ENCODE peak calls at places on chromosomes 5 and 9, in nine cellular contexts. One of them, this sample, is unnamed. For H3K9me3, the result is how much of the 10 kb centered on the place peaks cover.

GRCh38 chr5:37198066-37198465 is 51.1 kb downstream of the CPLANE1 start:
- DNase-seq in IMR-90: no peak
- DNase-seq in CD8-positive, alpha-beta memory T cell: no peak
- DNase-seq in BE2C: no peak
- DNase-seq in lower lobe of right lung: no peak
- DNase-seq in A549: no peak
- DNase-seq in CD8-positive, alpha-beta T cell: no peak
- DNase-seq in left ventricle myocardium inferior: no peak
- DNase-seq in RWPE2: no peak
- DNase-seq in this sample: no peak

GRCh38 chr9:70466976-70467551 is 52.6 kb upstream of the KLF9 start:
- DNase-seq in IMR-90: peak
- DNase-seq in CD8-positive, alpha-beta memory T cell: no peak
- DNase-seq in BE2C: no peak
- DNase-seq in lower lobe of right lung: no peak
- DNase-seq in A549: no peak
- DNase-seq in CD8-positive, alpha-beta T cell: no peak
- DNase-seq in left ventricle myocardium inferior: no peak
- DNase-seq in RWPE2: no peak
- DNase-seq in this sample: no peak

GRCh38 chr5:132138260-132138659 is 64.7 kb downstream of the CSF2 start:
- DNase-seq in IMR-90: peak
- DNase-seq in CD8-positive, alpha-beta memory T cell: no peak
- DNase-seq in BE2C: no peak
- DNase-seq in lower lobe of right lung: no peak
- DNase-seq in A549: no peak
- DNase-seq in CD8-positive, alpha-beta T cell: no peak
- DNase-seq in left ventricle myocardium inferior: no peak
- DNase-seq in RWPE2: no peak
- DNase-seq in this sample: no peak

GRCh38 chr5:84379749-84380148 is 4.9 kb downstream of the EDIL3 start:
- DNase-seq in IMR-90: peak
- DNase-seq in CD8-positive, alpha-beta memory T cell: no peak
- DNase-seq in BE2C: no peak
- DNase-seq in lower lobe of right lung: no peak
- DNase-seq in A549: no peak
- DNase-seq in CD8-positive, alpha-beta T cell: no peak
- DNase-seq in left ventricle myocardium inferior: no peak
- DNase-seq in RWPE2: no peak
- DNase-seq in this sample: no peak

GRCh38 chr9:91273853-91274552 is 87.7 kb downstream of the AUH start:
- DNase-seq in IMR-90: peak
- DNase-seq in CD8-positive, alpha-beta memory T cell: no peak
- DNase-seq in BE2C: no peak
- DNase-seq in lower lobe of right lung: no peak
- DNase-seq in A549: no peak
- DNase-seq in CD8-positive, alpha-beta T cell: no peak
- DNase-seq in left ventricle myocardium inferior: no peak
- DNase-seq in RWPE2: no peak
- DNase-seq in this sample: no peak

GRCh38 chr9:95494022-95494415 is 22.8 kb downstream of the PTCH1 start:
- DNase-seq in IMR-90: no peak
- DNase-seq in CD8-positive, alpha-beta memory T cell: no peak
- DNase-seq in BE2C: peak
- DNase-seq in lower lobe of right lung: no peak
- DNase-seq in A549: no peak
- DNase-seq in CD8-positive, alpha-beta T cell: no peak
- DNase-seq in left ventricle myocardium inferior: no peak
- DNase-seq in RWPE2: no peak
- DNase-seq in this sample: no peak

GRCh38 chr5:343461-344401 is 22.2 kb downstream of the AHRR start:
- DNase-seq in IMR-90: peak
- DNase-seq in CD8-positive, alpha-beta memory T cell: peak
- DNase-seq in BE2C: peak
- DNase-seq in lower lobe of right lung: peak
- DNase-seq in A549: peak
- DNase-seq in CD8-positive, alpha-beta T cell: peak
- DNase-seq in left ventricle myocardium inferior: peak
- DNase-seq in RWPE2: no peak
- DNase-seq in this sample: no peak

GRCh38 chr9:99057665-99058625 is 47.0 kb upstream of the TGFBR1 start:
- DNase-seq in IMR-90: peak
- DNase-seq in CD8-positive, alpha-beta memory T cell: peak
- DNase-seq in BE2C: no peak
- DNase-seq in lower lobe of right lung: no peak
- DNase-seq in A549: no peak
- DNase-seq in CD8-positive, alpha-beta T cell: peak
- DNase-seq in left ventricle myocardium inferior: no peak
- DNase-seq in RWPE2: no peak
- DNase-seq in this sample: peak

GRCh38 chr9:93003552-93004407 is 54.7 kb upstream of the SUSD3 start:
- DNase-seq in IMR-90: peak
- DNase-seq in CD8-positive, alpha-beta memory T cell: peak
- DNase-seq in BE2C: peak
- DNase-seq in lower lobe of right lung: peak
- DNase-seq in A549: peak
- DNase-seq in CD8-positive, alpha-beta T cell: peak
- DNase-seq in left ventricle myocardium inferior: peak
- DNase-seq in RWPE2: peak
- DNase-seq in this sample: peak

GRCh38 chr9:135014341-135015010 is 73.0 kb upstream of the OLFM1 start:
- DNase-seq in IMR-90: no peak
- DNase-seq in CD8-positive, alpha-beta memory T cell: no peak
- DNase-seq in BE2C: no peak
- DNase-seq in lower lobe of right lung: no peak
- DNase-seq in A549: no peak
- DNase-seq in CD8-positive, alpha-beta T cell: no peak
- DNase-seq in left ventricle myocardium inferior: no peak
- DNase-seq in RWPE2: peak
- DNase-seq in this sample: no peak

GRCh38 chr9:16058131-16058549 is 505.3 kb downstream of the CCDC171 start:
- DNase-seq in IMR-90: peak
- DNase-seq in CD8-positive, alpha-beta memory T cell: no peak
- DNase-seq in BE2C: no peak
- DNase-seq in lower lobe of right lung: no peak
- DNase-seq in A549: no peak
- DNase-seq in CD8-positive, alpha-beta T cell: no peak
- DNase-seq in left ventricle myocardium inferior: no peak
- DNase-seq in RWPE2: no peak
- DNase-seq in this sample: no peak

GRCh38 chr5:177302354-177303110 is 987 bp downstream of the RAB24 start:
- DNase-seq in IMR-90: peak
- DNase-seq in CD8-positive, alpha-beta memory T cell: no peak
- DNase-seq in BE2C: peak
- DNase-seq in lower lobe of right lung: no peak
- DNase-seq in A549: no peak
- DNase-seq in CD8-positive, alpha-beta T cell: no peak
- DNase-seq in left ventricle myocardium inferior: no peak
- DNase-seq in RWPE2: no peak
- DNase-seq in this sample: no peak

GRCh38 chr9:106892632-106893031 is 29.7 kb downstream of the ZNF462 start:
- DNase-seq in IMR-90: peak
- DNase-seq in CD8-positive, alpha-beta memory T cell: no peak
- DNase-seq in BE2C: peak
- DNase-seq in lower lobe of right lung: peak
- DNase-seq in A549: peak
- DNase-seq in CD8-positive, alpha-beta T cell: no peak
- DNase-seq in left ventricle myocardium inferior: no peak
- DNase-seq in RWPE2: peak
- DNase-seq in this sample: no peak

DNA sequence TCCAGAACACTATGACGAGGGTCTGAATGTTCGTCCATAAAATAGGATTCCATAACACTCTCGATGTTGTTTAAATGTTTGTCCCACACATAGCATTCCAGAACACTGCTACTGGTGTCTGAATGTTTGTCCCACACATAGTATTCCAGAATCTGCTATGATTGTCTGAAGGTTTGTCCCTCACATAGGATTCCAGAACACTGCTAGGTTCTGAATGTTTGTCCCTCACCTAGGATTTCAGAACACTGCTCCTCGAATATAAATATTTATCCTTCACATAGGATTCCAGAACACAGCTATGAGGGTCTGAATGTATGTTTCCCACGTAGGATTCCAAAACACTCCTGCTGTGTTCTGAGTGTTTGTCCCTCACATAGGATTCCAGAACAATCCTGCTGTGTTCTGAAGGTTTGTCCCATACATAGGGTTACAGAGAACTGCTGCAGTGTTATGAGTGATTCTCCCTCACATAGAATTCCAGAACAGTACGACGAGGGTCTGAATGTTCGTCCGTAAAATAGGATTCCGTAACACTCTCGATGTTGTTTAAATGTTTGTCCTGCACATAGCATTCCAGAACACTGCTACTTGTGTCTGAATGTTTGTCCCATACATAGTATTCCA is 215.3 kb downstream of the FOXD4L6 start:
- DNase-seq in IMR-90: no peak
- DNase-seq in CD8-positive, alpha-beta memory T cell: no peak
- DNase-seq in BE2C: no peak
- DNase-seq in lower lobe of right lung: no peak
- DNase-seq in A549: no peak
- DNase-seq in CD8-positive, alpha-beta T cell: no peak
- DNase-seq in left ventricle myocardium inferior: no peak
- DNase-seq in RWPE2: no peak
- DNase-seq in this sample: no peak
- H3K9me3 ChIP-seq in IMR-90: half or more
- H3K9me3 ChIP-seq in CD8-positive, alpha-beta memory T cell: half or more
- H3K9me3 ChIP-seq in BE2C: under half
- H3K9me3 ChIP-seq in lower lobe of right lung: half or more
- H3K9me3 ChIP-seq in A549: half or more
- H3K9me3 ChIP-seq in CD8-positive, alpha-beta T cell: half or more
- H3K9me3 ChIP-seq in left ventricle myocardium inferior: half or more
- H3K9me3 ChIP-seq in RWPE2: under half
- H3K9me3 ChIP-seq in this sample: half or more

DNA sequence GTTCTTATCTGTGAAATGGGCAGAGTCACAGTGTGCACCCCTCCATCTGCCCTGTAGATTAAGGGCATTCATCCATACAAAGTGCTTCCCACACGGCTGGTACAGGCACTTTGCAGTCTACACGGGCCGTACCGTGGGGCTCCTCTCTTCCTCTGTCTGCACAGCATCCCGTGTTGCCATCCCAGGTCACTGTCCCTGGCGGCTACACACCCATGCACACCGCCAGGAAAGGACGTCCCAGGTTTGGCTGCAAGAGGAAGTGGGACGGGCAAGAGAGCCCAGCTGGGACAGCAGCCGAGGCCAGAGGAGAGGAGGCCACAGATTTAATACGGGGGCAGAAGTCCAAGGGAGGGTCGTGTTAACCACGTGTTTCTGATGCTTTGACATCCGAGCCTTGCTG is 119.9 kb downstream of the ZNF354C start:
- DNase-seq in IMR-90: no peak
- DNase-seq in CD8-positive, alpha-beta memory T cell: no peak
- DNase-seq in BE2C: no peak
- DNase-seq in lower lobe of right lung: peak
- DNase-seq in A549: no peak
- DNase-seq in CD8-positive, alpha-beta T cell: no peak
- DNase-seq in left ventricle myocardium inferior: no peak
- DNase-seq in RWPE2: peak
- DNase-seq in this sample: no peak
- H3K9me3 ChIP-seq in IMR-90: under half
- H3K9me3 ChIP-seq in CD8-positive, alpha-beta memory T cell: under half
- H3K9me3 ChIP-seq in BE2C: under half
- H3K9me3 ChIP-seq in lower lobe of right lung: under half
- H3K9me3 ChIP-seq in A549: under half
- H3K9me3 ChIP-seq in CD8-positive, alpha-beta T cell: under half
- H3K9me3 ChIP-seq in left ventricle myocardium inferior: under half
- H3K9me3 ChIP-seq in RWPE2: under half
- H3K9me3 ChIP-seq in this sample: under half

DNA sequence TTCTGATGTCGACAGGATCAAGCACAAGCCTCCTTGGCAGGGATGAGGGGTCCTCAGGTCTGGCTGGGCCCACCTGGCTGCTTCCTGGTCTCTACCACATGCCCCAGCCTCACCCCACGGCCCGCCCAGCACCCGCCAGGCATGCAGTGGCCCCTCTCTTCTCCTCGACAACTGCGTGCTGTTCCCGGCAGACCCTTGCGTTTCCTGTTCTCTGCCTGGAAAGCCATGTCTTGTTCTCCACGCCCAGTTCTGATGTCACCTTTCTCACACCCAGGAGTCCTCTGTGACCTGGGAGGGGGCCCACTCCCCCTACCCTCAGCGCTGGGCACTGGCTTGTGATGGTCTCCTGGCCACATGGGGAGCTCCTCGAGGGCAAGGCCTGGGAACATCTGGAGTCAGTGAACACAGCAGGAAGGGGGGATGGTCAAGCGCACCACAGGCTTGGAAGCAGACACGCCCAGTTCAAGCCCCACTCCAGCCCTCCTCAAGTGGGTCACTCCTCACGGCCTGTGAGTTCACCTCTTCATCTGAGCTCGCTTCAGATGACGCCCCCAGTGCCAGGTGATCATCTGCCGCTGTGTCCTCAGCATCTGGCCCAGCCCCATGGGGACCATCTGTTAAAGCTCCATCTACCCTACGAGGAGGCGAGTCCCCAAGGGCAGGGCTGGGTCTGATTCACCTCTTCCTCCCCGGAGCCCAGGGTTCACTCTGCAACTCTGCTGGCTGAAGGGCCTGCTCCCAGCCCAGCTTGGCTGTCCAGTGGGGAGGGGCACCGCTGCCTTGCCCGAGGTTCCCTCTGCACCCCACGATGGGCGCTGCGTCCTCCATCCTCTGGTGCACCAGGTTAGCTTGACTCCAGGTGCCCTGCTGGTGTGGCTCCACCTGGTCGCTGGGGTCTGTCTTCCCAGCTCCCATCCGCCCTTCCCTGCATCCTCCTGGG is 133.2 kb upstream of the PHYKPL start:
- DNase-seq in IMR-90: no peak
- DNase-seq in CD8-positive, alpha-beta memory T cell: no peak
- DNase-seq in BE2C: no peak
- DNase-seq in lower lobe of right lung: no peak
- DNase-seq in A549: no peak
- DNase-seq in CD8-positive, alpha-beta T cell: no peak
- DNase-seq in left ventricle myocardium inferior: no peak
- DNase-seq in RWPE2: peak
- DNase-seq in this sample: no peak
- H3K9me3 ChIP-seq in IMR-90: under half
- H3K9me3 ChIP-seq in CD8-positive, alpha-beta memory T cell: under half
- H3K9me3 ChIP-seq in BE2C: under half
- H3K9me3 ChIP-seq in lower lobe of right lung: under half
- H3K9me3 ChIP-seq in A549: under half
- H3K9me3 ChIP-seq in CD8-positive, alpha-beta T cell: under half
- H3K9me3 ChIP-seq in left ventricle myocardium inferior: under half
- H3K9me3 ChIP-seq in RWPE2: under half
- H3K9me3 ChIP-seq in this sample: under half

GRCh38 chr5:12614608-12615007 is 710.4 kb upstream of the CTNND2 start:
- DNase-seq in IMR-90: no peak
- DNase-seq in CD8-positive, alpha-beta memory T cell: no peak
- DNase-seq in BE2C: no peak
- DNase-seq in lower lobe of right lung: no peak
- DNase-seq in A549: no peak
- DNase-seq in CD8-positive, alpha-beta T cell: no peak
- DNase-seq in left ventricle myocardium inferior: no peak
- DNase-seq in RWPE2: no peak
- DNase-seq in this sample: no peak

GRCh38 chr5:12615141-12615820 is 711.0 kb upstream of the CTNND2 start:
- DNase-seq in IMR-90: no peak
- DNase-seq in CD8-positive, alpha-beta memory T cell: no peak
- DNase-seq in BE2C: no peak
- DNase-seq in lower lobe of right lung: no peak
- DNase-seq in A549: no peak
- DNase-seq in CD8-positive, alpha-beta T cell: no peak
- DNase-seq in left ventricle myocardium inferior: no peak
- DNase-seq in RWPE2: no peak
- DNase-seq in this sample: no peak

GRCh38 chr5:12611132-12611531 is 706.9 kb upstream of the CTNND2 start:
- DNase-seq in IMR-90: no peak
- DNase-seq in CD8-positive, alpha-beta memory T cell: no peak
- DNase-seq in BE2C: no peak
- DNase-seq in lower lobe of right lung: no peak
- DNase-seq in A549: no peak
- DNase-seq in CD8-positive, alpha-beta T cell: no peak
- DNase-seq in left ventricle myocardium inferior: no peak
- DNase-seq in RWPE2: no peak
- DNase-seq in this sample: no peak

GRCh38 chr5:12616093-12616492 is 711.8 kb upstream of the CTNND2 start:
- DNase-seq in IMR-90: no peak
- DNase-seq in CD8-positive, alpha-beta memory T cell: no peak
- DNase-seq in BE2C: no peak
- DNase-seq in lower lobe of right lung: no peak
- DNase-seq in A549: no peak
- DNase-seq in CD8-positive, alpha-beta T cell: no peak
- DNase-seq in left ventricle myocardium inferior: no peak
- DNase-seq in RWPE2: no peak
- DNase-seq in this sample: no peak
- H3K9me3 ChIP-seq in IMR-90: under half
- H3K9me3 ChIP-seq in CD8-positive, alpha-beta memory T cell: under half
- H3K9me3 ChIP-seq in BE2C: under half
- H3K9me3 ChIP-seq in lower lobe of right lung: under half
- H3K9me3 ChIP-seq in A549: under half
- H3K9me3 ChIP-seq in CD8-positive, alpha-beta T cell: under half
- H3K9me3 ChIP-seq in left ventricle myocardium inferior: half or more
- H3K9me3 ChIP-seq in RWPE2: under half
- H3K9me3 ChIP-seq in this sample: under half

This sample was measured in T-helper 17 cell.